ENCODE peak calls at places on chromosomes 4 and X, in four cellular contexts. R, J, A and Z are unnamed samples.
A peak's percentile ranks its signal among the peaks of the same experiment; 100 is the strongest.

GRCh38 chrX:97050413-97050812 is 166.7 kb downstream of the RPA4 start:
- DNase-seq in J (no peak), A (no peak), R (no peak), Z (no peak)

GRCh38 chrX:47707031-47707780 is 48.2 kb upstream of the UXT start:
- DNase-seq in J (no peak), R (no peak), A (no peak), Z (no peak)

GRCh38 chrX:18871161-18871880 is 112.6 kb downstream of the PHKA2 start:
- DNase-seq in A (no peak), R (no peak), J (no peak), Z (no peak)

GRCh38 chr4:140095694-140096482 is 58.1 kb downstream of the MAML3 start:
- DNase-seq in J (no peak), R (peak; percentile 36), A (peak; percentile 4), Z (peak; percentile 61)

GRCh38 chrX:125203737-125204578 is 115.7 kb upstream of the TEX13C start:
- DNase-seq in A (peak; percentile 32), J (peak; percentile 7), R (peak; percentile 11), Z (no peak)

GRCh38 chrX:1555370-1555769 is 18.4 kb upstream of the P2RY8 start:
- DNase-seq in A (no peak), R (no peak), J (no peak), Z (no peak)

GRCh38 chr4:173040200-173040599 is 128.4 kb upstream of the GALNT7 start:
- DNase-seq in J (peak; percentile 45), A (no peak), R (no peak), Z (no peak)

GRCh38 chr4:144701683-144702233 is 55.8 kb downstream of the HHIP start:
- DNase-seq in J (peak; percentile 7), R (no peak), A (no peak), Z (no peak)

GRCh38 chrX:69505772-69506616 is 1.9 kb downstream of the NALF2 start:
- DNase-seq in A (no peak), R (no peak), J (no peak), Z (no peak)

GRCh38 chr4:147786031-147786430 is 54.1 kb downstream of the ARHGAP10 start:
- DNase-seq in J (no peak), R (no peak), A (no peak), Z (no peak)

GRCh38 chr4:14841801-14842748 is 160.2 kb upstream of the CPEB2 start:
- DNase-seq in J (no peak), A (no peak), R (no peak), Z (peak; percentile 36)

GRCh38 chr4:187666634-187667033 is 328.9 kb upstream of the ZFP42 start:
- DNase-seq in R (peak; percentile 35), A (no peak), J (no peak), Z (no peak)

GRCh38 chr4:1898681-1899080 is 27.5 kb downstream of the NSD2 start:
- DNase-seq in R (no peak), A (no peak), J (no peak), Z (no peak)

GRCh38 chr4:96558466-96558865 is 718.6 kb downstream of the PDHA2 start:
- DNase-seq in A (no peak), R (no peak), J (no peak), Z (no peak)

GRCh38 chr4:108483077-108483476 is 137.3 kb upstream of the RPL34 start:
- DNase-seq in A (no peak), J (peak; percentile 65), R (no peak), Z (no peak)

GRCh38 chrX:20374866-20375530 is 108.3 kb upstream of the RPS6KA3 start:
- DNase-seq in A (no peak), J (no peak), R (no peak), Z (no peak)

GRCh38 chrX:133171962-133172708 is 46.0 kb downstream of the TFDP3 start:
- DNase-seq in A (no peak), J (peak; percentile 44), R (no peak), Z (peak; percentile 13)

GRCh38 chrX:119990409-119990994 is 47.0 kb upstream of the NKAP start:
- DNase-seq in A (no peak), R (no peak), J (peak; percentile 12), Z (no peak)

GRCh38 chrX:16205840-16206239 is 38.6 kb downstream of the MAGEB17 start:
- DNase-seq in J (no peak), A (no peak), R (no peak), Z (no peak)

GRCh38 chr4:81215219-81215892 is at the start of gene PRKG2:
- DNase-seq in R (peak; percentile 31), A (no peak), J (no peak), Z (no peak)

GRCh38 chr4:13918110-13918509 is 290.6 kb upstream of the BOD1L1 start:
- DNase-seq in A (no peak), J (no peak), R (peak; percentile 67), Z (peak; percentile 28)

GRCh38 chr4:147453561-147454141 is 27.2 kb upstream of the EDNRA start:
- DNase-seq in R (no peak), J (no peak), A (no peak), Z (peak; percentile 7)